ENCODE peak calls at places on chromosomes 7 and 10, in four cellular contexts. S, G, U and J are unnamed samples.

GRCh38 chr10:63375006-63375405 is 90.8 kb downstream of the JMJD1C start:
- DNase-seq in G (no peak), S (no peak), U (no peak), J (no peak)

GRCh38 chr10:73810735-73811465 is 498 bp downstream of the NDST2 start:
- DNase-seq in S (peak; percentile 80), U (peak; percentile 58), G (no peak), J (peak; percentile 45)

GRCh38 chr7:65951837-65952578 is 30.0 kb downstream of the GUSB start:
- DNase-seq in G (peak; percentile 64), S (no peak), U (no peak), J (no peak)

GRCh38 chr10:66586897-66587679 is 338.7 kb upstream of the LRRTM3 start:
- DNase-seq in G (no peak), U (no peak), S (no peak), J (no peak)

GRCh38 chr7:66687186-66687585 is 53.3 kb upstream of the RABGEF1 start:
- DNase-seq in S (no peak), U (no peak), G (no peak), J (no peak)

GRCh38 chr7:112156412-112156811 is 49.8 kb downstream of the DOCK4 start:
- DNase-seq in S (no peak), U (no peak), G (no peak), J (no peak)

GRCh38 chr7:155066417-155066950 is 3.6 kb upstream of the HTR5A start:
- DNase-seq in G (no peak), S (no peak), U (no peak), J (no peak)

GRCh38 chr10:25048463-25048862 is 32.1 kb downstream of the THNSL1 start:
- DNase-seq in S (no peak), U (no peak), G (no peak), J (no peak)

GRCh38 chr7:158572000-158572828 is 15.4 kb downstream of the PTPRN2 start:
- DNase-seq in S (peak; percentile 72), G (no peak), U (no peak), J (no peak)

GRCh38 chr7:37208528-37208927 is 240.1 kb downstream of the ELMO1 start:
- DNase-seq in U (peak; percentile 50), G (no peak), S (peak; percentile 72), J (no peak)

GRCh38 chr7:79553811-79554555 is 100.5 kb upstream of the MAGI2 start:
- DNase-seq in S (no peak), G (no peak), U (no peak), J (no peak)

GRCh38 chr7:75968561-75969001 is 25.8 kb downstream of the TMEM120A start:
- DNase-seq in S (no peak), G (no peak), U (peak; percentile 56), J (no peak)